ENCODE peak calls at places on chromosomes 16 and 17, in nine cellular contexts. H, B, O, N, U, P, A, L and R are unnamed samples.

GRCh38 chr17:78001182-78001581 is 42.7 kb downstream of the TNRC6C start:
- DNase-seq in H (no peak), B (no peak), O (no peak), N (no peak), U (no peak), P (no peak), A (no peak), L (no peak), R (no peak)

GRCh38 chr17:67024736-67025135 is 19.6 kb upstream of the CACNG1 start:
- DNase-seq in H (no peak), B (no peak), O (no peak), N (no peak), U (no peak), P (no peak), A (no peak), L (no peak), R (no peak)

GRCh38 chr16:55647798-55648197 is 8.0 kb upstream of the SLC6A2 start:
- DNase-seq in H (no peak), B (no peak), O (no peak), N (no peak), U (no peak), P (peak), A (no peak), L (no peak), R (no peak)

GRCh38 chr17:13631541-13631940 is 29.8 kb upstream of the HS3ST3A1 start:
- DNase-seq in H (no peak), B (no peak), O (no peak), N (no peak), U (no peak), P (no peak), A (no peak), L (no peak), R (peak)

GRCh38 chr17:72118588-72119279 is 2.1 kb upstream of the SOX9 start:
- DNase-seq in H (peak), B (peak), O (no peak), N (peak), U (peak), P (peak), A (peak), L (peak), R (peak)

GRCh38 chr16:89033304-89033703 is 56.3 kb upstream of the CBFA2T3 start:
- DNase-seq in H (no peak), B (no peak), O (no peak), N (peak), U (no peak), P (no peak), A (no peak), L (no peak), R (no peak)

GRCh38 chr16:68992521-68992920 is 112.9 kb upstream of the HAS3 start:
- DNase-seq in H (no peak), B (peak), O (no peak), N (no peak), U (no peak), P (no peak), A (no peak), L (peak), R (peak)

GRCh38 chr17:47830991-47831933 is at the start of the genes LRRC46 and MRPL10:
- DNase-seq in H (peak), B (peak), O (peak), N (peak), U (peak), P (peak), A (peak), L (peak), R (peak)

GRCh38 chr17:47279062-47279801 is 25.6 kb downstream of the ITGB3 start:
- DNase-seq in H (no peak), B (peak), O (peak), N (peak), U (peak), P (peak), A (no peak), L (no peak), R (peak)

GRCh38 chr17:60311936-60312335 is 80.0 kb downstream of the USP32 start:
- DNase-seq in H (no peak), B (peak), O (no peak), N (no peak), U (no peak), P (no peak), A (no peak), L (no peak), R (no peak)

GRCh38 chr16:22210285-22210684 is 4.2 kb downstream of the EEF2K start:
- DNase-seq in H (no peak), B (no peak), O (no peak), N (no peak), U (no peak), P (no peak), A (no peak), L (no peak), R (no peak)

GRCh38 chr16:72848759-72849664 is 198.9 kb downstream of the ZFHX3 start:
- DNase-seq in H (peak), B (peak), O (peak), N (peak), U (peak), P (peak), A (peak), L (peak), R (peak)

GRCh38 chr17:56754523-56755208 is 79.1 kb downstream of the C17orf67 start:
- DNase-seq in H (no peak), B (peak), O (no peak), N (no peak), U (no peak), P (peak), A (no peak), L (peak), R (no peak)

GRCh38 chr17:53420035-53420641 is 402.6 kb upstream of the KIF2B start:
- DNase-seq in H (no peak), B (no peak), O (no peak), N (no peak), U (no peak), P (no peak), A (no peak), L (no peak), R (peak)

GRCh38 chr16:20868890-20869289 is 31.3 kb downstream of the DCUN1D3 start:
- DNase-seq in H (peak), B (peak), O (peak), N (peak), U (peak), P (peak), A (peak), L (no peak), R (no peak)

GRCh38 chr17:31745964-31746650 is 112.9 kb downstream of the COPRS start:
- DNase-seq in H (no peak), B (no peak), O (no peak), N (no peak), U (no peak), P (no peak), A (no peak), L (no peak), R (no peak)

GRCh38 chr17:70609566-70609965 is 440.2 kb downstream of the KCNJ2 start:
- DNase-seq in H (no peak), B (no peak), O (no peak), N (no peak), U (no peak), P (no peak), A (no peak), L (no peak), R (no peak)

GRCh38 chr16:11675561-11676511 is 7.6 kb downstream of the SNN start:
- DNase-seq in H (no peak), B (no peak), O (no peak), N (peak), U (peak), P (peak), A (peak), L (peak), R (peak)
- TF ChIP-seq CTCF in H (no peak), B (no peak), O (no peak), N (no peak), U (no peak), P (no peak), A (no peak), L (no peak), R (no peak)

GRCh38 chr16:1552129-1552528 is 18.7 kb downstream of the TMEM204 start:
- DNase-seq in H (no peak), B (no peak), O (no peak), N (no peak), U (no peak), P (no peak), A (no peak), L (no peak), R (no peak)

GRCh38 chr16:1557074-1557473 is 23.6 kb downstream of the TMEM204 start:
- DNase-seq in H (no peak), B (no peak), O (no peak), N (no peak), U (no peak), P (no peak), A (no peak), L (no peak), R (no peak)

GRCh38 chr16:1554826-1555445 is 21.5 kb downstream of the TMEM204 start:
- DNase-seq in H (no peak), B (no peak), O (no peak), N (no peak), U (no peak), P (no peak), A (no peak), L (no peak), R (no peak)

GRCh38 chr16:1556254-1556653 is 22.8 kb downstream of the TMEM204 start:
- DNase-seq in H (peak), B (peak), O (no peak), N (peak), U (no peak), P (no peak), A (no peak), L (no peak), R (no peak)

DNA sequence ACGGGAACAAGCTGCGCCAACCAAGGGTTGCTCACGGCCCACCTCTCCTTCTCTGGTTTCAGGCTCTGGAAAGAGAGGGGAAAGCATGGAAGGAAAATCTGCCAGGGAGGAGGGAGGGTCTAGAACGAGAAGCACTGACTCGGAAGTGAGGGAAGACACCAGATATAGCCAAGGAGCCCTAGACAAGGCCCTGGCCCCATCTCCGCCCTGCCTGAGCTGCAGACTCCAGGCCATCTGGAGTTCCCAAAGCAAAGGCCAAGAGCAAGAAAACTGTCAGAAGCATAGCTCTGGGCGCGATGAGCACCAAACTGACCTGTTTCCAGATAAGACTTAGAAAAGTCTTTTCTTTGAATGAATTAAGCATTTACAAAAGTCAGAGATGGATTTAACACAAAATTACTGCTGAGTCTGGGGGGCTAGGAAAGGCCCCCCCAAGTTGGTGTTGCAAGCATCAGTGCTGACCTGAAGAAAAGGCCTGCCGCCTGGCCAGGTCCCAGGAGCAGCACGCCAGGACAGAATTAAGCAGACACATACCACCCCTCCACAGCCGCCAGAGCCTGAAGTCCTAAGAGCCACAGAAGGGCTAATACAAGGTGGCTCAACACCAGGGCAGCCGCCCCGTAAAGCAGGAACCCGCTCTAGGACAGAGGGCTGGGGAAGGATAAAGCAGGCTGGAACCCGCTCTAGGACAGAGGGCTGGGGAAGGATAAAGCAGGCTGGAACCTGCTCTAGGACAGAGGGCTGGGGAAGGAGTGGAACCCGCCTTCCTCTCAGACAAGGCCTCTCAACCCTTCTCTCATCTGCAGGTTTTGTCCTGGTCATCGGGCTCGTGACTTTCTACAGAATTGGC is 20.7 kb downstream of the TMEM204 start:
- DNase-seq in H (no peak), B (no peak), O (no peak), N (no peak), U (no peak), P (no peak), A (no peak), L (no peak), R (no peak)
- H3K4me3 ChIP-seq in H (no peak), B (no peak), O (no peak), N (no peak), U (no peak), P (no peak), A (no peak), L (no peak), R (no peak)

GRCh38 chr16:9695152-9695551 is 487.1 kb downstream of the GRIN2A start:
- DNase-seq in H (no peak), B (no peak), O (no peak), N (no peak), U (no peak), P (peak), A (no peak), L (no peak), R (no peak)
- TF ChIP-seq CTCF in H (no peak), B (no peak), O (no peak), N (no peak), U (no peak), P (peak), A (no peak), L (no peak), R (no peak)

DNA sequence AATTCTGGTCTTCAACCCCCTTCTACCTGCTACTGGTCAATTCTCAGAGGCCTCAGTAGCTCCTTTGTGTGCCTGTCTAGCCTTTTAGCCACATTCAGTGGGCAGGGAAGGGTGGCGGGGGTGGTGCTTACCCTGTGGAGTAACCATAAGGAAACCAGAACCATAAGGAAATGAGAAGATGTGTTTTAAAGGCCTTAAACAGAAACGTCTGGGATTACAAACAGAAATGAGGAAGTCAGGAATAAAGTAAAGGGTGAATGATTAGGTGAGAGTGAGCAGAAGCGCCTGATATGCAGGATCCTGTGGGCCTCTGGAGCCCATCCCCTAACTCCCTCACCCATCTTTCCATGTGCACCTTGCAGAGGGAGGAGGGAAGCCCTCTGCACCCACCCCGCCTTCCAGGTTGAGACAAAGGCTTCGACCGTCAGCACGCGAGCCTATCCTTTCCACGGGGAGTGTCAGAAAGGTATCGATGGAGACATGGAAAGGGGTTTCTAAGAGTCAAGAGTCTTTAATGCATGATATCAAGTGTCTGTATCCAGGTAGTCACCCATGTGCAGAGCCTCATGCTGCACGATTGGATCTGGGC is 20.4 kb downstream of the KIAA0513 start:
- DNase-seq in H (no peak), B (no peak), O (peak), N (peak), U (no peak), P (no peak), A (no peak), L (no peak), R (no peak)
- H3K4me3 ChIP-seq in H (no peak), B (no peak), O (no peak), N (no peak), U (no peak), P (no peak), A (no peak), L (no peak), R (no peak)

DNA sequence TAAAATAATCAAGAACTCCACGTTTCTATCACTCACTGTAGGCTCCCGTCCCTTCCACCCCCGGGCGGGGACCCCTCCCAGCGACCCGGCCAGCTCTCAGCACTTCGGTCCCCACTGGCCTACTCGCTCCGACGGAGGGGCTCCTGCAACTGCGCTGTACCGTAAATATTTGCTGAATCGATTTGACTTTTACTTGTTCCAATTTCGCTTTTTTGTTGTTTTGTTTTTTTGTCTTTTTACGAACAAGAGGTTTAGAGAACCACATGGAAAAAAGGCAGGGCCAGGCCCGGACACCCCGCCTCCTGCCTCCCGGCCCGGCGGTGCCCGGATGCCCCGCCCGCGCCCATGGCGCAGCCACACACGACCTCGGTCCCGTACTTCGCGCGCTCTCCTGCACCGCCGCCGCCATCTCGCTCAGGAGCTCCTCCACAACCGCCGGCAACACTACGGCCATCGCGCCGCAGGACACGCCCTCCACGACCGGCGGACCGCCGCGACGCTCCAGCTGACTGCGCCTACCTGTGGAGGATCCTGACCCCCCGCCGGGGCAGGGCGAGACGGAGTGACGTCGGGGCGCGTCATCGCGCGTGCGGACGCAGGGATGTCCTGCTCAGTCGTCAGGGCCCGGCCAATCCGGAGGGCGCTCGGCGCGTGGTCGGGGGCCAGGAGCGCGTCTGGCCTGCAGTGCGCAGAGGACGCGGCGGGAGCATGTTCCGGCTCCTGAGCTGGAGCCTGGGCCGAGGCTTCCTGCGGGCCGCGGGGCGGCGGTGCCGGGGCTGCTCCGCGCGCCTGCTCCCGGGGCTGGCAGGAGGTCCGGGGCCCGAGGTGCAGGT is at the start of the genes TTC19 and ZSWIM7:
- DNase-seq in H (peak), B (peak), O (peak), N (peak), U (peak), P (peak), A (peak), L (peak), R (peak)
- TF ChIP-seq CTCF in H (no peak), B (no peak), O (peak), N (peak), U (peak), P (no peak), A (no peak), L (no peak), R (peak)

GRCh38 chr17:81020767-81021497 is 14.0 kb upstream of the BAIAP2 start:
- DNase-seq in H (no peak), B (peak), O (peak), N (peak), U (peak), P (no peak), A (peak), L (no peak), R (peak)

GRCh38 chr17:81018044-81018802 is 16.7 kb upstream of the BAIAP2 start:
- DNase-seq in H (peak), B (peak), O (peak), N (peak), U (no peak), P (no peak), A (no peak), L (no peak), R (peak)

GRCh38 chr17:81020443-81020766 is 14.5 kb upstream of the BAIAP2 start:
- DNase-seq in H (no peak), B (no peak), O (no peak), N (no peak), U (no peak), P (no peak), A (no peak), L (no peak), R (no peak)

GRCh38 chr17:81021531-81022370 is 13.2 kb upstream of the BAIAP2 start:
- DNase-seq in H (no peak), B (no peak), O (peak), N (no peak), U (no peak), P (no peak), A (no peak), L (no peak), R (no peak)

GRCh38 chr17:81019563-81020442 is 15.1 kb upstream of the BAIAP2 start:
- DNase-seq in H (no peak), B (no peak), O (peak), N (no peak), U (no peak), P (no peak), A (no peak), L (no peak), R (no peak)
- H3K4me3 ChIP-seq in H (no peak), B (no peak), O (no peak), N (no peak), U (no peak), P (no peak), A (no peak), L (no peak), R (no peak)

GRCh38 chr17:44581868-44582267 is 24.6 kb downstream of the FZD2 start:
- DNase-seq in H (no peak), B (no peak), O (no peak), N (no peak), U (no peak), P (no peak), A (no peak), L (peak), R (no peak)
- TF ChIP-seq CTCF in H (no peak), B (peak), O (no peak), N (no peak), U (no peak), P (peak), A (peak), L (peak), R (no peak)